ENCODE peak calls at places on chromosomes 6 and 20, in six cellular contexts. G is brain microvascular endothelial cell, P is HepG2, S is ovary, W is HCT116, X is colonic mucosa. J is an unnamed sample. For H3K36me3, the result is how much of the 10 kb centered on the place peaks cover.

GRCh38 chr6:113674075-113674474 is 183.1 kb upstream of the MARCKS start:
- DNase-seq in S (no peak), P (no peak), W (no peak), G (no peak), X (no peak), J (no peak)

GRCh38 chr20:4607287-4607713 is 114.4 kb upstream of the PRND start:
- DNase-seq in S (no peak), X (peak), G (peak), P (peak), W (peak), J (no peak)

GRCh38 chr20:52103469-52103910 is 88.1 kb downstream of the ZFP64 start:
- DNase-seq in G (peak), W (no peak), S (no peak), P (no peak), X (no peak), J (no peak)

GRCh38 chr6:153117986-153118886 is 12.8 kb downstream of the RGS17 start:
- DNase-seq in X (no peak), P (no peak), G (peak), W (peak), S (no peak), J (peak)

GRCh38 chr20:62762376-62762775 is 33.9 kb upstream of the MRGBP start:
- DNase-seq in G (no peak), S (no peak), W (no peak), X (no peak), P (no peak), J (no peak)

GRCh38 chr20:25573288-25574251 is 11.8 kb downstream of the NINL start:
- DNase-seq in S (peak), W (no peak), X (no peak), G (peak), P (no peak), J (no peak)

GRCh38 chr6:36978687-36979086 is 7.3 kb downstream of the MTCH1 start:
- DNase-seq in W (no peak), X (no peak), P (no peak), S (no peak), G (no peak), J (no peak)

GRCh38 chr20:62642666-62643520 is 590 bp downstream of the SLCO4A1 start:
- DNase-seq in P (no peak), W (no peak), G (no peak), S (peak), X (peak), J (no peak)

GRCh38 chr6:132598473-132598872 is 8.9 kb upstream of the TAAR5 start:
- DNase-seq in X (no peak), W (peak), G (no peak), S (no peak), P (peak), J (no peak)

GRCh38 chr20:36303020-36303595 is 3.0 kb upstream of the DLGAP4 start:
- DNase-seq in W (no peak), P (no peak), X (no peak), S (no peak), G (no peak), J (no peak)

GRCh38 chr20:57266251-57267157 is at the start of gene BMP7:
- DNase-seq in W (no peak), X (peak), G (no peak), S (no peak), P (no peak), J (no peak)

GRCh38 chr6:112939543-112939942 is 592.4 kb downstream of the RFPL4B start:
- DNase-seq in G (no peak), X (no peak), P (no peak), S (no peak), W (no peak), J (no peak)

GRCh38 chr6:143536866-143537691 is 25.6 kb upstream of the FUCA2 start:
- DNase-seq in S (peak), W (peak), X (peak), P (peak), G (peak), J (no peak)

GRCh38 chr6:53487080-53487479 is 57.8 kb downstream of the GCLC start:
- DNase-seq in X (no peak), S (no peak), W (no peak), P (no peak), G (no peak), J (no peak)

GRCh38 chr6:85081102-85081501 is 316.7 kb upstream of the TBX18 start:
- DNase-seq in S (no peak), G (no peak), P (no peak), X (no peak), W (no peak), J (no peak)

GRCh38 chr6:155782320-155782730 is 326.7 kb upstream of the NOX3 start:
- DNase-seq in P (no peak), X (peak), S (no peak), W (peak), G (peak), J (peak)

GRCh38 chr20:47782920-47783552 is 2.2 kb downstream of the SULF2 start:
- DNase-seq in W (no peak), P (peak), X (no peak), S (no peak), G (no peak), J (no peak)

GRCh38 chr6:99349620-99350141 is at the start of gene FAXC:
- DNase-seq in S (peak), X (peak), P (peak), W (peak), G (no peak), J (no peak)

GRCh38 chr6:21357262-21357661 is 236.3 kb upstream of the SOX4 start:
- DNase-seq in P (no peak), W (no peak), X (no peak), G (no peak), S (no peak), J (no peak)

GRCh38 chr20:46703435-46703834 is 6.0 kb upstream of the SLC2A10 start:
- DNase-seq in X (no peak), S (no peak), W (no peak), G (no peak), P (peak), J (no peak)

GRCh38 chr20:25195962-25196700 is 619 bp downstream of the ENTPD6 start:
- DNase-seq in W (peak), S (no peak), X (peak), P (peak), G (peak), J (no peak)

GRCh38 chr6:146871613-146872465 is 273.1 kb downstream of the ADGB start:
- DNase-seq in P (peak), X (no peak), G (no peak), W (no peak), S (no peak), J (no peak)

GRCh38 chr6:11231564-11232176 is 798 bp downstream of the NEDD9 start:
- DNase-seq in G (no peak), X (no peak), W (no peak), S (no peak), P (no peak), J (no peak)
- TF ChIP-seq CTCF in G (no peak), X (no peak), W (no peak), S (no peak), P (no peak), J (no peak)

GRCh38 chr20:31718952-31719643 is 3.6 kb downstream of the BCL2L1 start:
- DNase-seq in G (no peak), P (no peak), W (no peak), S (peak), X (peak), J (no peak)
- H3K4me3 ChIP-seq in G (no peak), P (peak), W (no peak), S (no peak), X (no peak), J (peak)

DNA sequence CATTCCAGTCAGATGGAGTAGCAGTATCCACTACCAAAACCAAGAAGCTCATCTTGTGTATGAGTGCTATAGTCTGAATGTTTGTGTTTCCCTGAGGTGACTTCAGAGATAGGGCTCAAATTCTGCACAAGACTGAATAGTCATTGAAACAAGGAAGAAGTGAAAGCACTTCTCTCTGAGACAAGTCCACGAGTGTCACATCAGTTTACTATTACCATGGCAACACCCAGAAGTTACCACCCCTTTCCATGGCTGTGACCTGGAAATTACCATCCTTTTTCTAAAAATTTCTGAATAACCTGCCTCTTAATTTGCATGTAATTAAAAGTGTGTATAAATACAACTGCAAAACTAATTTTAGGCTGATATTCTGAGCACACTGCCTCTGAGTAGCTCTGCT is 682.1 kb upstream of the ADGRB3 start:
- DNase-seq in X (no peak), G (no peak), S (no peak), W (no peak), P (no peak), J (no peak)
- H3K36me3 ChIP-seq in X (under half), G (under half), S (under half), W (under half), P (under half), J (under half)

GRCh38 chr6:162123797-162124196 is 603.8 kb downstream of the PRKN start:
- DNase-seq in W (no peak), P (no peak), S (no peak), X (no peak), G (no peak), J (no peak)
- TF ChIP-seq CTCF in W (peak), P (no peak), S (no peak), X (no peak), G (peak), J (peak)

DNA sequence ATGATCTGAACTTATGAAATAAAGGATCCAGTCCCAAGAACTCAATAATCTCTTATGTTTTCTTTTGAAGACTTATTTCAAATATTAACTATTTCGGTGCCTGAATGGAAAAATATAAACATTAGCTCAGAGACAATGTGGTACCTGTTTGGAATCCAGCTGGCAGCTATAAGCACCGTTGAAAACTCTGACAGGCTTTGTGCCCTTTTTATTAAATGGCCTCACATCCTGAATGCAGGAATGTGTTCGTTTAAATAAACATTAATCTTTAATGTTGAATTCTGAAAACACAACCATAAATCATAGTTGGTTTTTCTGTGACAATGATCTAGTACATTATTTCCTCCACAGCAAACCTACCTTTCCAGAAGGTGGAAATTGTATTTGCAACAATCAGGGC is 4.4 kb upstream of the KIAA0319 start:
- DNase-seq in S (no peak), P (no peak), W (no peak), G (no peak), X (no peak), J (no peak)
- H3K4me3 ChIP-seq in S (no peak), P (no peak), W (no peak), G (no peak), X (no peak), J (no peak)

J was measured in kidney epithelial cell.